ENCODE peak calls at places on chromosomes 16 and 17, in four cellular contexts. One of them, this sample, is unnamed.

GRCh38 chr17:27627514-27627913 is 3.5 kb upstream of the LGALS9 start:
- DNase-seq in cerebellum: no peak
- DNase-seq in SW 1271: no peak
- DNase-seq in caudate nucleus: no peak
- DNase-seq in this sample: no peak

GRCh38 chr16:27762441-27762840 is 212.5 kb downstream of the KATNIP start:
- DNase-seq in cerebellum: no peak
- DNase-seq in SW 1271: no peak
- DNase-seq in caudate nucleus: no peak
- DNase-seq in this sample: peak; percentile 78

GRCh38 chr16:50712568-50712914 is 19.1 kb downstream of the NOD2 start:
- DNase-seq in cerebellum: no peak
- DNase-seq in SW 1271: no peak
- DNase-seq in caudate nucleus: no peak
- DNase-seq in this sample: no peak

GRCh38 chr17:31467502-31468256 is 76.2 kb downstream of the RAB11FIP4 start:
- DNase-seq in cerebellum: peak; percentile 56
- DNase-seq in SW 1271: no peak
- DNase-seq in caudate nucleus: peak; percentile 84
- DNase-seq in this sample: no peak

GRCh38 chr17:58338907-58339774 is 10.5 kb upstream of the TSPOAP1 start:
- DNase-seq in cerebellum: no peak
- DNase-seq in SW 1271: no peak
- DNase-seq in caudate nucleus: no peak
- DNase-seq in this sample: peak; percentile 82

GRCh38 chr17:28916302-28916934 is 13.5 kb upstream of the DHRS13 start:
- DNase-seq in cerebellum: peak; percentile 50
- DNase-seq in SW 1271: no peak
- DNase-seq in caudate nucleus: no peak
- DNase-seq in this sample: no peak

GRCh38 chr17:75008373-75008772 is 4.1 kb upstream of the MRPL58 start:
- DNase-seq in cerebellum: peak; percentile 63
- DNase-seq in SW 1271: no peak
- DNase-seq in caudate nucleus: no peak
- DNase-seq in this sample: no peak

GRCh38 chr16:878071-878784 is 77.7 kb upstream of the GNG13 start:
- DNase-seq in cerebellum: no peak
- DNase-seq in SW 1271: no peak
- DNase-seq in caudate nucleus: no peak
- DNase-seq in this sample: no peak

GRCh38 chr16:48561960-48562393 is 48.0 kb downstream of the N4BP1 start:
- DNase-seq in cerebellum: no peak
- DNase-seq in SW 1271: no peak
- DNase-seq in caudate nucleus: no peak
- DNase-seq in this sample: no peak

GRCh38 chr16:88914750-88915368 is 48.4 kb upstream of the PABPN1L start:
- DNase-seq in cerebellum: no peak
- DNase-seq in SW 1271: no peak
- DNase-seq in caudate nucleus: no peak
- DNase-seq in this sample: no peak

GRCh38 chr17:64218066-64218465 is 45.0 kb downstream of the TEX2 start:
- DNase-seq in cerebellum: no peak
- DNase-seq in SW 1271: no peak
- DNase-seq in caudate nucleus: no peak
- DNase-seq in this sample: no peak

GRCh38 chr17:41870627-41871026 is 5.4 kb upstream of the KLHL11 start:
- DNase-seq in cerebellum: no peak
- DNase-seq in SW 1271: no peak
- DNase-seq in caudate nucleus: no peak
- DNase-seq in this sample: no peak

GRCh38 chr16:89197033-89197632 is 3.2 kb downstream of the SLC22A31 start:
- DNase-seq in cerebellum: peak; percentile 66
- DNase-seq in SW 1271: no peak
- DNase-seq in caudate nucleus: no peak
- DNase-seq in this sample: no peak

GRCh38 chr16:55730115-55730514 is 74.3 kb downstream of the SLC6A2 start:
- DNase-seq in cerebellum: no peak
- DNase-seq in SW 1271: no peak
- DNase-seq in caudate nucleus: no peak
- DNase-seq in this sample: no peak

GRCh38 chr17:27345141-27345904 is 51.4 kb downstream of the WSB1 start:
- DNase-seq in cerebellum: no peak
- DNase-seq in SW 1271: no peak
- DNase-seq in caudate nucleus: peak; percentile 54
- DNase-seq in this sample: no peak

GRCh38 chr17:18186271-18186982 is 2.8 kb downstream of the ALKBH5 start:
- DNase-seq in cerebellum: no peak
- DNase-seq in SW 1271: no peak
- DNase-seq in caudate nucleus: no peak
- DNase-seq in this sample: no peak